ENCODE peak calls at places on chromosomes 11 and 22, in four cellular contexts. One of them, this sample, is unnamed.

GRCh38 chr11:73473252-73473651 is 97.1 kb downstream of the RELT start:
- DNase-seq in tibial nerve: no peak
- DNase-seq in A549: no peak
- DNase-seq in stomach: no peak
- DNase-seq in this sample: no peak

GRCh38 chr11:1640076-1640946 is 10.7 kb downstream of the KRTAP5-5 start:
- DNase-seq in tibial nerve: no peak
- DNase-seq in A549: peak; percentile 50
- DNase-seq in stomach: peak; percentile 43
- DNase-seq in this sample: no peak

GRCh38 chr11:115895594-115895993 is 391.4 kb upstream of the CADM1 start:
- DNase-seq in tibial nerve: no peak
- DNase-seq in A549: no peak
- DNase-seq in stomach: no peak
- DNase-seq in this sample: no peak

GRCh38 chr11:71551711-71552110 is 3.5 kb downstream of the KRTAP5-9 start:
- DNase-seq in tibial nerve: no peak
- DNase-seq in A549: no peak
- DNase-seq in stomach: no peak
- DNase-seq in this sample: no peak

GRCh38 chr11:7579226-7579825 is 65.5 kb downstream of the PPFIBP2 start:
- DNase-seq in tibial nerve: no peak
- DNase-seq in A549: no peak
- DNase-seq in stomach: no peak
- DNase-seq in this sample: no peak

GRCh38 chr11:133898031-133898769 is 52.9 kb upstream of the SPATA19 start:
- DNase-seq in tibial nerve: no peak
- DNase-seq in A549: no peak
- DNase-seq in stomach: peak; percentile 20
- DNase-seq in this sample: no peak

GRCh38 chr11:8005556-8005955 is 18.4 kb downstream of the EIF3F start:
- DNase-seq in tibial nerve: no peak
- DNase-seq in A549: no peak
- DNase-seq in stomach: no peak
- DNase-seq in this sample: no peak

GRCh38 chr11:35099278-35100018 is 39.5 kb upstream of the CD44 start:
- DNase-seq in tibial nerve: no peak
- DNase-seq in A549: no peak
- DNase-seq in stomach: no peak
- DNase-seq in this sample: no peak

GRCh38 chr22:40215266-40215665 is 37.5 kb downstream of the TNRC6B start:
- DNase-seq in tibial nerve: no peak
- DNase-seq in A549: no peak
- DNase-seq in stomach: peak; percentile 28
- DNase-seq in this sample: no peak

GRCh38 chr11:35992551-35992950 is 48.7 kb downstream of the LDLRAD3 start:
- DNase-seq in tibial nerve: no peak
- DNase-seq in A549: no peak
- DNase-seq in stomach: no peak
- DNase-seq in this sample: no peak

GRCh38 chr11:62534779-62535545 is 11.6 kb downstream of the AHNAK start:
- DNase-seq in tibial nerve: no peak
- DNase-seq in A549: no peak
- DNase-seq in stomach: no peak
- DNase-seq in this sample: no peak

GRCh38 chr11:64492561-64492960 is 98.5 kb upstream of the SLC22A12 start:
- DNase-seq in tibial nerve: no peak
- DNase-seq in A549: no peak
- DNase-seq in stomach: no peak
- DNase-seq in this sample: no peak

GRCh38 chr11:116576523-116576922 is 196.3 kb downstream of the BUD13 start:
- DNase-seq in tibial nerve: no peak
- DNase-seq in A549: no peak
- DNase-seq in stomach: no peak
- DNase-seq in this sample: no peak

GRCh38 chr11:75851203-75851602 is 36.2 kb downstream of the UVRAG start:
- DNase-seq in tibial nerve: no peak
- DNase-seq in A549: no peak
- DNase-seq in stomach: no peak
- DNase-seq in this sample: no peak

GRCh38 chr11:1348146-1348545 is 38.7 kb upstream of the TOLLIP start:
- DNase-seq in tibial nerve: no peak
- DNase-seq in A549: no peak
- DNase-seq in stomach: no peak
- DNase-seq in this sample: no peak

GRCh38 chr22:17970205-17970708 is 54.1 kb downstream of the MICAL3 start:
- DNase-seq in tibial nerve: no peak
- DNase-seq in A549: no peak
- DNase-seq in stomach: no peak
- DNase-seq in this sample: no peak

GRCh38 chr11:114138411-114138810 is 78.9 kb downstream of the ZBTB16 start:
- DNase-seq in tibial nerve: no peak
- DNase-seq in A549: no peak
- DNase-seq in stomach: no peak
- DNase-seq in this sample: no peak

GRCh38 chr11:104161751-104162450 is 2.0 kb downstream of the PDGFD start:
- DNase-seq in tibial nerve: no peak
- DNase-seq in A549: no peak
- DNase-seq in stomach: no peak
- DNase-seq in this sample: no peak

GRCh38 chr11:102269927-102270326 is 47.4 kb upstream of the BIRC3 start:
- DNase-seq in tibial nerve: no peak
- DNase-seq in A549: no peak
- DNase-seq in stomach: no peak
- DNase-seq in this sample: no peak

GRCh38 chr11:6526411-6527135 is 29.5 kb downstream of the DNHD1 start:
- DNase-seq in tibial nerve: no peak
- DNase-seq in A549: no peak
- DNase-seq in stomach: no peak
- DNase-seq in this sample: no peak

GRCh38 chr11:1600626-1601025 is 2.5 kb upstream of the KRTAP5-2 start:
- DNase-seq in tibial nerve: no peak
- DNase-seq in A549: no peak
- DNase-seq in stomach: no peak
- DNase-seq in this sample: no peak

GRCh38 chr22:29359469-29359868 is 28.9 kb downstream of the AP1B1 start:
- DNase-seq in tibial nerve: peak; percentile 33
- DNase-seq in A549: peak; percentile 50
- DNase-seq in stomach: peak; percentile 70
- DNase-seq in this sample: peak; percentile 62

GRCh38 chr22:44188986-44189630 is 8.4 kb downstream of the PARVG start:
- DNase-seq in tibial nerve: no peak
- DNase-seq in A549: no peak
- DNase-seq in stomach: no peak
- DNase-seq in this sample: no peak

GRCh38 chr22:36829370-36830002 is 12.7 kb upstream of the PVALB start:
- DNase-seq in tibial nerve: no peak
- DNase-seq in A549: no peak
- DNase-seq in stomach: no peak
- DNase-seq in this sample: no peak

GRCh38 chr11:69831985-69832384 is 12.8 kb upstream of the FGF3 start:
- DNase-seq in tibial nerve: no peak
- DNase-seq in A549: no peak
- DNase-seq in stomach: no peak
- DNase-seq in this sample: no peak

GRCh38 chr11:19444231-19444630 is 203.5 kb upstream of the E2F8 start:
- DNase-seq in tibial nerve: peak; percentile 31
- DNase-seq in A549: no peak
- DNase-seq in stomach: no peak
- DNase-seq in this sample: no peak

GRCh38 chr22:31350410-31350863 is 4.3 kb upstream of the PATZ1 start:
- DNase-seq in tibial nerve: no peak
- DNase-seq in A549: peak; percentile 34
- DNase-seq in stomach: peak; percentile 43
- DNase-seq in this sample: no peak

DNA sequence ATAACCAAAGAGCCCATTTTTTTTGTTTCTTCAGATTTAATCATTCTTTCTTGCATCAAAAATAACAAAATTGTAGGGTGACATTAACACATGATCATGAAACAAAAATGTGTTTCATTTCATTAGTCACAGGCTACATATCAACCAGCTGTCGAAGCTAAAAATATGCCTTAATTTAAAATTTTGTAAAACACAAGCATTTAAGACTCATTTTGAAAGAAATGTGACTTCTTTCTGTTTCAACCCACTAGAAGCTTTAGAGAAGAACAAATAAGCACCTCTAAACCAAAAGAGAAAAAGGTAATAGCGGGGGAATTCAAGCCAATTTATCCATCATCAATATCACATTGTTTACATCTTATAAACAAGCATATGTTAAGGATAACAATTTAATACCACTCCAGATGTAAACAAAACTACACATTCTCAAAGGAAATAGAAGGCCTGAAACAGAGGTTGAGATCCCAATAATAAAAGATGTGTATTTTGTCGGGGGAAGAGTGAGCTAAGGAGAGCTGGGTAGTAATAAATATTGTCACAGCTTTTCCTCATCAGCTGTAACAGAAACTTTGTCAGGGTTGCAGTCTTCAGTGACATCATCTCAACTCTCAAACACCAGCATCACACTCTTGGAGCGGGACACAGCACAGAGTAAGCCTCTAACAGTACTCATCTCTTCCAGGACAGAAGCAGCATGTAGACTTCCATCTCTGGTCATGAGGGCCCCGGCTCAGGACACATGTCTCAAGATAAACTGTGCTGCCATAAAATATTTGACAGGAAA is 42.0 kb downstream of the ALG9 start:
- DNase-seq in tibial nerve: no peak
- DNase-seq in A549: no peak
- DNase-seq in stomach: no peak
- DNase-seq in this sample: no peak
- TF ChIP-seq EP300 in tibial nerve: no peak
- TF ChIP-seq EP300 in A549: no peak
- TF ChIP-seq EP300 in stomach: no peak
- TF ChIP-seq EP300 in this sample: no peak

DNA sequence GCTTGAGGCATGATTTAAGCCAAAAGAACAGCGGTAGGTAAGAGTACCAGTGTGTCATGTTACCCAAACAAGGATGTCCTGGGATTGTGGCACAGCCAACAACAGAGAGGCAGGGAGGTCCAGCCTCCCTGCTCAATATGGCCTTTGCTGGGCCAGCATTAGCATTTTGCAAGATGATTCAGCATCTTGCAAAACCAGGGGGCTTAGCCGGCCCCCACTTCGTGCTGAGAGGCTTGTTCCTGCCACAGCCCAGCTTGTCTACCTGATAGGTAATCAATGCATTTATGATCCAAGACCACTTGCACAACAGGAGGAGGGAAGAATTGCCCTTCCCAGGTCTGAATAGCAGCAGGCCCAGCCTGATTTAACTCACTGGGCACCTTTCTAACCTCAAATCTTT is 189.0 kb upstream of the SYT13 start:
- DNase-seq in tibial nerve: no peak
- DNase-seq in A549: no peak
- DNase-seq in stomach: no peak
- DNase-seq in this sample: no peak
- H3K9me3 ChIP-seq in tibial nerve: no peaks in the 10 kb centered on the region
- H3K9me3 ChIP-seq in A549: no peaks in the 10 kb centered on the region
- H3K9me3 ChIP-seq in stomach: no peaks in the 10 kb centered on the region
- H3K9me3 ChIP-seq in this sample: no peaks in the 10 kb centered on the region

DNA sequence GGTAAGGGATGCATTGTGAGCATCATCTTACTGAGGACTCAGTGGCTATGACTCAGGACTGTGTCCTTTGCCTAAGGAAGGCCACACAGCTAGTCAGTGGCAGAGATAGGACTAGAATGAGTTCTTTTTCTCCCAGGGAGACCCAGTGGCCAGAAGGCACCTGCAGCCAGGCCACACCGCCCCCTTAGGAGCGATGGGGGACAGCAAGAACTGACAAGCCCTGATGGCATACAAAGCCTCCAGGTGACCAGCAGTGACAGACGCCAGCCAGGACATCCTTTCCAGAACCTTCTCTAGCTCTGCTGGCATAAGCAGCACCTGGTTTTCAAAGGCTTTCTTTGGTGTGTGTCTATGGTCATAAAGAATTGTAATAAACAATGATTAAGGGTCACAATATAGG is 240.1 kb downstream of the ST3GAL4 start:
- DNase-seq in tibial nerve: no peak
- DNase-seq in A549: no peak
- DNase-seq in stomach: no peak
- DNase-seq in this sample: no peak
- TF ChIP-seq EP300 in tibial nerve: no peak
- TF ChIP-seq EP300 in A549: no peak
- TF ChIP-seq EP300 in stomach: no peak
- TF ChIP-seq EP300 in this sample: no peak

DNA sequence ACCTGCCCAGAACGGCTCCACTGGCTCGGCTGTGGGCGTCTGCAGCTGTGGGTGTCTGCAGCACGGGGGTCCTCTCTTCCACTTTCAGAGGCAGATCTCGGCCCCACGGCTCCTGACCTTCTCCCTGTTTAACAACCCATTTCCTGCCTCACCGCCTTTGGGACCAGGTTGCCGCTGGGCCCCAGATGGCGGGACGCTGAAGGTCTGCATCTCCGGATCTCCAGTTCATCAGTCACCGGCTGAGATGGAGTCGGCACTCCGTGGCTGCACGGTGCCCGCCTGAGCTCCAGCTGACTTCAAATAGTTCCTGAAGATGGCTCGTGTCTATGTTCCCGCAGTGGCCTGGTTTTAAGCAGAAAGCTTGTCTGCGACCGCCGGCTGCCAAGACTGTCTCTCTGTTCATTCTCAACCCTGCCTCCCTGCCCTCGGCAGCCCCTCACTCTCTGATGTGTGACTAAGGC is 475.9 kb downstream of the BRD1 start:
- DNase-seq in tibial nerve: no peak
- DNase-seq in A549: no peak
- DNase-seq in stomach: peak; percentile 22
- DNase-seq in this sample: no peak
- H3K9me3 ChIP-seq in tibial nerve: no peaks in the 10 kb centered on the region
- H3K9me3 ChIP-seq in A549: no peaks in the 10 kb centered on the region
- H3K9me3 ChIP-seq in stomach: no peaks in the 10 kb centered on the region
- H3K9me3 ChIP-seq in this sample: no peaks in the 10 kb centered on the region

GRCh38 chr11:84887055-84887629 is 740.0 kb downstream of the DLG2 start:
- DNase-seq in tibial nerve: no peak
- DNase-seq in A549: no peak
- DNase-seq in stomach: no peak
- DNase-seq in this sample: no peak

GRCh38 chr11:84886344-84886743 is 740.8 kb downstream of the DLG2 start:
- DNase-seq in tibial nerve: no peak
- DNase-seq in A549: no peak
- DNase-seq in stomach: no peak
- DNase-seq in this sample: no peak

GRCh38 chr11:84894666-84895065 is 732.5 kb downstream of the DLG2 start:
- DNase-seq in tibial nerve: no peak
- DNase-seq in A549: no peak
- DNase-seq in stomach: no peak
- DNase-seq in this sample: no peak

GRCh38 chr11:84889556-84889955 is 737.6 kb downstream of the DLG2 start:
- DNase-seq in tibial nerve: no peak
- DNase-seq in A549: no peak
- DNase-seq in stomach: no peak
- DNase-seq in this sample: no peak

DNA sequence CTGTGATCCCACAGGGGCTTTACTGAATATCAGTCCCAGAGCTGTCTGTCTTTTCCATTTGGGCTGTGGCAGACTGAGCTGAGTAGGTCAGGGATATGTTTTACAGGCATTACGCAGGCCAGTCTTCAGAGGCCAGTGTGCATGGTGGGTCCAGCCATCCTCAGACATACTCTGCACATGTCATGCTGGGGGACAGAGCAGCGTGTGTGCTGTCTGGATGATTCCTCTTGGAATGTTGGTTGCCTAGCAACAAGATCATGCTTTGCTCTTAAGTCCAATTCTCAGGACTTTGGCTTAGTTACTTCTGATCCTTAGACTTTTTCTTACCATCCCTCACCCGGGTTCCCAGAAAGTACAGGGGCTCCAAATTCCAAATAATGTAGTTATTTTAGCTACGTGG is 736.4 kb downstream of the DLG2 start:
- DNase-seq in tibial nerve: no peak
- DNase-seq in A549: no peak
- DNase-seq in stomach: no peak
- DNase-seq in this sample: no peak
- TF ChIP-seq EP300 in tibial nerve: no peak
- TF ChIP-seq EP300 in A549: no peak
- TF ChIP-seq EP300 in stomach: no peak
- TF ChIP-seq EP300 in this sample: no peak

This sample was measured in ovary.